ENCODE peak calls at places on chromosomes 13 and 19, in eight cellular contexts. I, X, G, D, V, N, H and S are unnamed samples.

GRCh38 chr19:48372904-48373303 is 8.7 kb downstream of the SYNGR4 start:
- DNase-seq in D (no peak), H (peak), V (no peak), I (no peak), X (no peak), G (no peak), N (no peak), S (no peak)

GRCh38 chr13:30111810-30112209 is 195.5 kb downstream of the KATNAL1 start:
- DNase-seq in V (no peak), N (no peak), H (no peak), G (peak), D (no peak), I (no peak), X (no peak), S (no peak)

GRCh38 chr13:109973279-109973678 is 186.9 kb upstream of the IRS2 start:
- DNase-seq in H (no peak), D (peak), I (no peak), V (no peak), G (no peak), X (no peak), N (no peak), S (no peak)

GRCh38 chr19:52527134-52527953 is at the start of gene ZNF808:
- DNase-seq in N (peak), D (peak), X (peak), H (peak), G (peak), I (peak), V (peak), S (peak)

GRCh38 chr13:93903909-93904308 is 575.6 kb downstream of the DCT start:
- DNase-seq in N (no peak), D (no peak), X (no peak), H (no peak), V (no peak), G (no peak), I (no peak), S (no peak)

GRCh38 chr13:42068886-42069285 is 20.4 kb downstream of the DGKH start:
- DNase-seq in X (no peak), G (no peak), H (no peak), I (no peak), V (no peak), N (no peak), D (no peak), S (no peak)

GRCh38 chr19:49441210-49441959 is at the start of gene SLC17A7:
- DNase-seq in H (peak), X (peak), N (peak), D (peak), I (peak), V (no peak), G (peak), S (no peak)

GRCh38 chr19:15526408-15526807 is 18.1 kb downstream of the CYP4F22 start:
- DNase-seq in G (no peak), I (no peak), D (no peak), H (no peak), V (no peak), X (no peak), N (no peak), S (no peak)

GRCh38 chr13:112893570-112894422 is 75.2 kb upstream of the MCF2L start:
- DNase-seq in D (no peak), I (no peak), H (peak), G (peak), V (peak), N (no peak), X (no peak), S (peak)

GRCh38 chr19:2047449-2048103 is 3.5 kb downstream of the MKNK2 start:
- DNase-seq in G (peak), N (no peak), X (no peak), I (peak), H (peak), D (no peak), V (no peak), S (peak)

GRCh38 chr19:652467-653389 is 10.3 kb downstream of the RNF126 start:
- DNase-seq in N (no peak), H (no peak), D (no peak), X (no peak), G (no peak), V (no peak), I (no peak), S (no peak)

GRCh38 chr13:38872693-38873092 is 117.9 kb downstream of the STOML3 start:
- DNase-seq in H (peak), I (peak), X (peak), G (peak), N (no peak), V (no peak), D (no peak), S (no peak)

GRCh38 chr19:41420101-41420880 is 6.9 kb downstream of the B3GNT8 start:
- DNase-seq in X (no peak), N (no peak), G (no peak), V (no peak), D (no peak), H (no peak), I (no peak), S (no peak)

DNA sequence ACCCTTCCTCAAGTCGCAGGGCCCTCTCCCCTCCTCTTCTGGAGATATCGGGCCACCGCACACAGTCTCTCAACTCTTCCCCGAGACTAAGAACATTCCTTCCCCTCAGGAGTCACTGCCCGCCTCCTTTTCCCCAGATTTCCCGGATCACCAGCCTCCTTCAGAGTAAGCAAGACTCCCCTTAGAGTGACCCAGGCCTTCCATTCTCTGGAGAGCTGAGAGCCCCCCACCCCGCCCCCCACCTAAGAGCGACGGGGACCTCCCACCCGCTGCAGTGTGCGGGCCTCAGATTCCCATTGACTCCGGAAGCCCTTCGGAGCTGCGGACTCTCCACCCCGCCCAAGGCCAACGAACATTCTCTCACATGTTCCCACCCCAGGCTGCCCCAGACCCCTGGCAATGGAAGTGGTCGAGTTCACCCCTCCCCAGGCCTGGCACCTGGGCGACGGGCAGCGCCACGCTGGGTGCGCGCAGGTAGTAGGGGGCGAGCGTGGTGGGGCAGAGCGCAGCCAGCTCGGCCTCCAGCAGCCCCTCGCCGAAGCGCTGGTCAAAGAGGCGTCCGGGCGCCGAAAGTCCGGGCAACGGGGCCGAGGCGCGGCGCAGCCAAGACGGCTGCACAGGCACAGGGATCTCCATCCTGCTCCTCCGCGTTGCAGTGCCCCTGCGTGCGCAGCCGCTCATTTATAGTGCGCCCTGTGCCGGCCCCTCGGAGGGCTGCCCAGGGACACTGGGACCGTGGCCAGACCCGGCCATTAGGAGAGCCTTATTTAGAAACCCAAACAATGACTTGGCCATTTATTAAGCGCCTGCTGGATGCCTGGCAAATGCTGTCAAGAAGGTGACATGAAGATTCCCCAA is at the start of gene HSPB6:
- DNase-seq in I (peak), D (peak), V (no peak), N (peak), H (peak), G (no peak), X (peak), S (peak)
- TF ChIP-seq POLR2A in I (peak), D (no peak), V (no peak), N (no peak), H (no peak), G (no peak), X (no peak), S (peak)

DNA sequence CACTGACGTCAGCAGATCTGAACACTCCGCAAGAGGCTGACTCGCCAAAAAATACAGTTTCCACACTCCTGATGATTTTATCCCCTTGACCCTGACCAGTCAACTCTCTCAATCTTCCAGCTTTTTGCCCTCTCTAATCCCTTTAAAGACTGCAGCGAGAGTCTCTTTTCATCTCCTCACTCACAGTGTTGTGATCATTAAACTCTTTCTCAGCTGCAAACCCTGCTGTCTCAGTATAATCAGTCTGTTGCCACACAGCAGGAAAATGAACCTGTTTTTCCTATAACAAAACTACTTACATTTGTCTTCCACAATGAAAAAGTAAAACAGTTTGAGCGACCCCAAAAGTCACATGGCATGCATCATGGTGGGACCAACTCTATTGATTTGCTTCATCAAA is 123.7 kb downstream of the SLITRK6 start:
- DNase-seq in D (no peak), N (no peak), V (no peak), G (no peak), X (no peak), H (no peak), I (no peak), S (no peak)
- TF ChIP-seq CTCF in D (no peak), N (no peak), V (no peak), G (no peak), X (no peak), H (no peak), I (no peak), S (no peak)

DNA sequence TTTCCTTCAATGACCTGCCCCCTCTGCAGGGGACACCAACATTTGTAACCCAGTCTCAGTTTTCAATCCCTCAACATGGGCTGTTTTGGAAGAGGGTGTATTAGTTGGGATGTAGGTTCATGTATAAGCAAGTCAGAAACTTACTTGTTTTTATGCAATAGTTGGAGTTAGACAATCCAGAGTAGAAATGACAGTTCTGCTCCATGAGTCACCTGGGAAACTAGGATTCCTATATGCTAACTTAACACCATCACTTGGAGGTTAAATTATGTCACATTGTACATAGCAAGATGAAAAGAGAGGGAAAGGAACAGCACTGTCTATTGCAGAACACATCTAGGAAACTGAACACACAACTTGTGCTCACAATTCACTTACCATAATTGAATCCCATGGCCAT is 436.4 kb downstream of the RFC3 start:
- DNase-seq in X (no peak), N (no peak), G (no peak), H (no peak), I (no peak), V (no peak), D (no peak), S (no peak)
- TF ChIP-seq POLR2A in X (no peak), N (no peak), G (no peak), H (no peak), I (no peak), V (no peak), D (no peak), S (no peak)

DNA sequence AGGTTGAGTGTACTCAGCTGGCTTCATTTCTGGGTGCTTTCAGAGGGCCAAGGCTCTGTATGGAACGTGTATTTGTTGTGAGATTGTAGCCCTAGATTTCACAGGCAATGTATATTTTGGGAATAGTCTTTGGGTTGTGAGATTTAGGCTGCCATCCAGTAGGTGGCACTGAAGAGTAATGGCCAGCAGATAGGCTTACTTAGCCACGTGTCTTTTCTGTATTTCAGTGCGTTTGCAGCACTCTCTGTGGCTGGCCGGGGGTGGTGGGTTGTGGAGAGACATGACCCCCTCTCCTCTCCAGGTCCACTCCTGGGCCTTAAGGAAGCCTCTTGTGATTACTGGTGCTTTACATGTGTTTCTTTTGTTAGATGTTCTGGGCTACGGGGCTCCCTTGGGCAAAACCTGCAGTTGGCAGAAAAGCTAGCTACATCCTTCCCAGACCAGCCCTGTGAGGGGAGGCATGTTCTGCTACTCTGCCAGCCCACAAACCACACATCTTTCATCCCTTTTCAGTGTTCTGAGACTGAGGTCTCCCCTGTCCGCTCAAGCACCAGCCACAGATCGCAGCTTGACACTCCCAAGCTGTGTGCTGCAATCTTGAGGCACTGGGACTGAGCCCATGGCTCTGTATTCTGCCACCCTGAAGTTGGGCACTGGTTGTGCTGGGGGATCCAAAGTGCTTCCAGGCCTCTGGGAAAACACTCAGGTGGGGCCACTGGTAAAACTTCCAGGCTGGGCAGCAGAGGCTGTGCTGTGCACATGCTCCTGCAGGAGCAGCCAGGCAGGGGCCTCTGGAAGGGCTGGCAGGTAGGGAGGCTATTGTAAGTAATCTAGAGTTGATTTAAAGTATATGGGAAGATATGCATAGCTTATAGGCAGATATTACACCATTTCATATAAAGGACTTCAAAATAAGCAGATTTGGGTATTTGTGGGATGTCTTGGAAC is 1096.8 kb upstream of the PCDH20 start:
- DNase-seq in I (no peak), G (peak), H (peak), N (no peak), V (no peak), X (no peak), D (no peak), S (peak)
- TF ChIP-seq CTCF in I (no peak), G (peak), H (peak), N (peak), V (peak), X (no peak), D (no peak), S (no peak)

GRCh38 chr19:16660763-16661479 is at the start of gene TMEM38A:
- DNase-seq in G (no peak), X (no peak), H (peak), I (peak), D (peak), N (peak), V (peak), S (peak)
- TF ChIP-seq POLR2A in G (peak), X (no peak), H (no peak), I (no peak), D (no peak), N (no peak), V (no peak), S (no peak)

DNA sequence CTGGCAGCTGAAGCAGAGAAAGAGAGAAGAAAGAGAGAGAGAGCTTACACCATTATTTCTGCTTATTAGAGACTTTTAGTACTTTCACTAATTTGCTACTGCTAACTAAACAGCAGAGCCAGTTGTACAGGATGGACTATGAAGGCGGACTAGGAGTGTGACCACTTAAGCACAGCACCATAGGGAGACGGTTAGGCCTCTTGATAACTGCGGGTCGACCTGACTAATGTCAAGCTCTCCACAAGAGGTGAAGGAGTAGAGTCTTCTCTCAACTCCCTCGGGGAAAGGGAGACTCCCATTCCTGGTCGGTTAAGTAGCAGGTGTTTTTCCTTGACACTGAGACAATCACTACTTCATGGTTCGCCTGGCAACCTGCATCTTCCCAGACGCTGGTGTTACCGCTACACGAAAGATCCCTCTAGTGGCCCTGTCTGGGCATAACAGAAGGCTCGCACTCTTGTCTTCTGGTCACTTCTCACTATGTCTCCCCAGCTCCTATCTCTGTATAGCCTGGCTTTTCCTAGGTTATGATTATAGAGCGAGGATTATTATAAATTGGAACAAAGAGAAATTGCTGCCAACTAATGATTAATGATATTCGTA is 5.3 kb upstream of the PSG7 start:
- DNase-seq in V (no peak), I (no peak), H (no peak), G (peak), D (no peak), X (no peak), N (no peak), S (no peak)
- TF ChIP-seq CTCF in V (no peak), I (no peak), H (peak), G (peak), D (no peak), X (no peak), N (peak), S (no peak)

GRCh38 chr13:27257648-27258253 is 6.4 kb downstream of the RPL21 start:
- DNase-seq in G (no peak), H (no peak), I (no peak), D (no peak), V (no peak), N (no peak), X (no peak), S (no peak)
- TF ChIP-seq POLR2A in G (no peak), H (no peak), I (no peak), D (no peak), V (no peak), N (no peak), X (no peak), S (no peak)

DNA sequence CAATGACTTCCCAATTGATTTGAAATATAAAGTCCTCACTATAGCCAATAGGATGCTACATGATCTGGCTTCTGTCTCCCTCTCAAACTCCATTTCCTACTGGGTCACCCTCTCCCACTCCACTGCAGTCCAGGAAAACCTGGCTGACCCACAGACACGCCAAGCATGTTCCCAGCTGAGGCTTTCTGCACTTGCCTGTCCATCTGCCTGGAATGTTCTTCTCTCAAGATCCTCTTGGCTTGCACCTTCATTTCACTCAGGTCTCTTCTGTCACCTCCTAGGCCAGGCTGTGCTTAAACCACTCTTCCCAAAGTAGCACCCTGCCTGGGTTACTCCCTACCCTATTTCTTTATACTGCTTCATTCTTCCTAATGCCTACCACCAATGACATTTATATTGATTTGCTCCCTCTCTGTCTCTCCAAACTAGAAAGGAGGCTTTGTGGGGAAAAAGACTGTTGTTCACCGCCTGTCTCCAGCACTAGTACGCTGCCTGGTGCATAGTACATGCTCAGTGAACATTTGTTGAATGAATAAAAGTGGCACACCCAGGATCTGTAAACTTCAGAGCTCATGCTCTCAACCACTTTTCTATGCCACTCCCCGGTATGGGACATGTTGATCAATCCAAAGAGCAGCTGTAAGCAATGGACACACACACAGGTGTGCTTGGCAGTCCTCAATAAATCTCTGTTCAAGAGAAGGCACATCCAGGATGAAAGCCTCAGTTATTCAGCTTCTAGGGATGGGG is 261.3 kb downstream of the FOXO1 start:
- DNase-seq in X (no peak), G (no peak), I (no peak), D (no peak), V (no peak), H (no peak), N (no peak), S (no peak)
- TF ChIP-seq CTCF in X (no peak), G (no peak), I (no peak), D (no peak), V (no peak), H (no peak), N (no peak), S (no peak)

GRCh38 chr19:18252370-18252717 is 21.9 kb downstream of the IQCN start:
- DNase-seq in X (no peak), H (no peak), N (no peak), D (no peak), V (no peak), I (no peak), G (no peak), S (no peak)
- TF ChIP-seq POLR2A in X (no peak), H (no peak), N (no peak), D (no peak), V (no peak), I (no peak), G (no peak), S (no peak)

GRCh38 chr19:3440082-3440481 is 40.2 kb downstream of the SMIM24 start:
- DNase-seq in I (no peak), X (peak), N (no peak), G (peak), H (peak), D (no peak), V (peak), S (peak)
- TF ChIP-seq CTCF in I (peak), X (no peak), N (peak), G (peak), H (peak), D (no peak), V (peak), S (no peak)